ENCODE peak calls at places on chromosomes 7 and 10, in eight cellular contexts. One of them, this sample, is unnamed.

GRCh38 chr10:110708776-110709443 is 64.8 kb downstream of the RBM20 start:
- DNase-seq in SK-N-SH: no peak
- DNase-seq in HepG2: no peak
- DNase-seq in IMR-90: no peak
- DNase-seq in GM12878: no peak
- DNase-seq in WTC11: no peak
- DNase-seq in K562: no peak
- DNase-seq in H1: no peak
- DNase-seq in this sample: no peak

GRCh38 chr7:43648725-43649406 is 66.0 kb downstream of the STK17A start:
- DNase-seq in GM12878: peak
- DNase-seq in H1: no peak
- DNase-seq in IMR-90: peak
- DNase-seq in HepG2: no peak
- DNase-seq in SK-N-SH: no peak
- DNase-seq in WTC11: no peak
- DNase-seq in K562: no peak
- DNase-seq in this sample: no peak

GRCh38 chr7:158265743-158266080 is 321.9 kb downstream of the PTPRN2 start:
- DNase-seq in SK-N-SH: no peak
- DNase-seq in K562: no peak
- DNase-seq in H1: no peak
- DNase-seq in GM12878: no peak
- DNase-seq in WTC11: peak
- DNase-seq in IMR-90: no peak
- DNase-seq in HepG2: no peak
- DNase-seq in this sample: no peak

GRCh38 chr10:132637477-132638129 is 100.0 kb downstream of the INPP5A start:
- DNase-seq in IMR-90: peak
- DNase-seq in WTC11: peak
- DNase-seq in K562: peak
- DNase-seq in GM12878: peak
- DNase-seq in HepG2: peak
- DNase-seq in H1: no peak
- DNase-seq in SK-N-SH: peak
- DNase-seq in this sample: peak

GRCh38 chr10:16832351-16833080 is 15.3 kb upstream of the RSU1 start:
- DNase-seq in WTC11: no peak
- DNase-seq in HepG2: no peak
- DNase-seq in H1: no peak
- DNase-seq in K562: no peak
- DNase-seq in GM12878: no peak
- DNase-seq in SK-N-SH: no peak
- DNase-seq in IMR-90: peak
- DNase-seq in this sample: peak

GRCh38 chr7:32036557-32036956 is 33.6 kb downstream of the PDE1C start:
- DNase-seq in WTC11: no peak
- DNase-seq in HepG2: no peak
- DNase-seq in H1: no peak
- DNase-seq in GM12878: no peak
- DNase-seq in SK-N-SH: no peak
- DNase-seq in K562: no peak
- DNase-seq in IMR-90: peak
- DNase-seq in this sample: no peak

GRCh38 chr10:21194510-21194993 is 297.4 kb upstream of the NEBL start:
- DNase-seq in K562: no peak
- DNase-seq in IMR-90: no peak
- DNase-seq in WTC11: no peak
- DNase-seq in H1: no peak
- DNase-seq in SK-N-SH: peak
- DNase-seq in GM12878: no peak
- DNase-seq in HepG2: peak
- DNase-seq in this sample: peak

GRCh38 chr10:35486297-35486991 is 118.7 kb upstream of the GJD4 start:
- DNase-seq in K562: no peak
- DNase-seq in WTC11: no peak
- DNase-seq in SK-N-SH: no peak
- DNase-seq in HepG2: no peak
- DNase-seq in GM12878: no peak
- DNase-seq in H1: no peak
- DNase-seq in IMR-90: no peak
- DNase-seq in this sample: no peak

GRCh38 chr10:11339013-11339412 is 272.4 kb downstream of the USP6NL start:
- DNase-seq in IMR-90: no peak
- DNase-seq in K562: no peak
- DNase-seq in GM12878: no peak
- DNase-seq in WTC11: no peak
- DNase-seq in H1: no peak
- DNase-seq in SK-N-SH: no peak
- DNase-seq in HepG2: no peak
- DNase-seq in this sample: no peak

GRCh38 chr10:1159131-1160061 is 103.2 kb downstream of the WDR37 start:
- DNase-seq in SK-N-SH: peak
- DNase-seq in K562: peak
- DNase-seq in GM12878: no peak
- DNase-seq in IMR-90: peak
- DNase-seq in WTC11: no peak
- DNase-seq in H1: no peak
- DNase-seq in HepG2: no peak
- DNase-seq in this sample: no peak

GRCh38 chr10:27742926-27743735 is 2.5 kb downstream of the MKX start:
- DNase-seq in K562: no peak
- DNase-seq in IMR-90: no peak
- DNase-seq in SK-N-SH: peak
- DNase-seq in WTC11: peak
- DNase-seq in HepG2: no peak
- DNase-seq in GM12878: no peak
- DNase-seq in H1: no peak
- DNase-seq in this sample: no peak

DNA sequence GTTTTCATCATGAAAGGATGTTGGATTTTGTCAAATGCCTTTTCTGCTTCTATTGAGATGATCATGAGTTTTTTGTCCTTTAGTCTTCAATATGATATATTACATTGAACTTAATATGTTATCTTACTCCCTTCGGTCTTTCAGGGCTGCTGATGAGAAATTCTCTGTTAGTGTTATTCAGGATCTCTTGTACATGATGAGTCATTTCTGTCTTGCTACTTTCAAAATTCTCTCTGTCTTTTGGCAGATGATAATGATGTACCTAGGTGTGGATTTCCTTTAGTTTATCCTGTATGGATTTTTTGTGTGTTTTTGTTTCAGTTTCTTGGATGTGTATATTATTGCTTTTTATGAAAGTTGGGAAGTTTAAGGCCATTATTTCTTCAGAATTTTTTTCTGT is 320.9 kb upstream of the NPSR1 start:
- DNase-seq in IMR-90: no peak
- DNase-seq in WTC11: no peak
- DNase-seq in GM12878: no peak
- DNase-seq in K562: no peak
- DNase-seq in SK-N-SH: no peak
- DNase-seq in HepG2: no peak
- DNase-seq in H1: no peak
- DNase-seq in this sample: no peak
- TF ChIP-seq USF2 in IMR-90: no peak
- TF ChIP-seq USF2 in WTC11: no peak
- TF ChIP-seq USF2 in GM12878: no peak
- TF ChIP-seq USF2 in K562: no peak
- TF ChIP-seq USF2 in SK-N-SH: no peak
- TF ChIP-seq USF2 in HepG2: no peak
- TF ChIP-seq USF2 in H1: no peak
- TF ChIP-seq USF2 in this sample: no peak

DNA sequence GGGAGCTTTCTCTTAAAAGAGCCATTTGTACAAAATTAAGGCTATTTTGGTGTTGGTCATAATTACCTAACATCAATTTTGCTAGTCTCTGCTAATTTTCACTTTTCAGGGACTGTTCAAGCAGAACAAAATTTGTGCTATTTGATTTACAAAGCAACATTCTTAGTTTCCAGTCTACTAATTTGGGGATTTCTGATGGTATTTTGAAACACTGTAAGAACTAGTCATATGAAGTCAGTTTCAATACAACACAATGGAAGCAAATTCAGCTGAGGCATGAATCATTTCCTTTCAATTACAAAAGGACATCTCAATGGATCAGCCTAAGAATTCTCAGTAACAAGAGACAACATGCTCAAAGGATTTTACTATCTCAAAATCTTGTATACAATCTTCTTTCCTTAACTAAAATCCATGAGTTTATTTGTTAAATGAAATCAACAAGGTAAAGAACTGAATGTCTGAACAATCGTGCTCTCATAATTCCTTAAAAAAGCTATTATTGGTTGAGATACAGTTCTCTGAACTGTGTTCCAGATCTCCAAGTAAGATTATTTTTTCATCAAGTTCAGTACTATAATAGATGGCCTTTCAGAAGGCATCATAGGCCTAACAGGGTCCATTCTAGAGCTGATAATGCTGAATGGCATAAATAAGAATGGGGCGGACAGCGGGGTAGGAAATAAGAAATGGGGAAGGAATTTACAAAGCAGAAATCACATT is 144.6 kb downstream of the NRCAM start:
- DNase-seq in H1: no peak
- DNase-seq in HepG2: no peak
- DNase-seq in GM12878: peak
- DNase-seq in IMR-90: no peak
- DNase-seq in WTC11: no peak
- DNase-seq in K562: no peak
- DNase-seq in SK-N-SH: no peak
- DNase-seq in this sample: no peak
- TF ChIP-seq USF2 in H1: no peak
- TF ChIP-seq USF2 in HepG2: no peak
- TF ChIP-seq USF2 in GM12878: no peak
- TF ChIP-seq USF2 in IMR-90: no peak
- TF ChIP-seq USF2 in WTC11: no peak
- TF ChIP-seq USF2 in K562: no peak
- TF ChIP-seq USF2 in SK-N-SH: no peak
- TF ChIP-seq USF2 in this sample: no peak

GRCh38 chr7:21371371-21371770 is 56.5 kb upstream of the SP4 start:
- DNase-seq in H1: no peak
- DNase-seq in SK-N-SH: no peak
- DNase-seq in WTC11: no peak
- DNase-seq in GM12878: no peak
- DNase-seq in IMR-90: no peak
- DNase-seq in HepG2: no peak
- DNase-seq in K562: no peak
- DNase-seq in this sample: no peak
- TF ChIP-seq USF2 in H1: no peak
- TF ChIP-seq USF2 in SK-N-SH: no peak
- TF ChIP-seq USF2 in WTC11: no peak
- TF ChIP-seq USF2 in GM12878: no peak
- TF ChIP-seq USF2 in IMR-90: no peak
- TF ChIP-seq USF2 in HepG2: no peak
- TF ChIP-seq USF2 in K562: no peak
- TF ChIP-seq USF2 in this sample: no peak

GRCh38 chr10:123240776-123241175 is 86.6 kb downstream of the BUB3 start:
- DNase-seq in HepG2: no peak
- DNase-seq in SK-N-SH: no peak
- DNase-seq in H1: no peak
- DNase-seq in IMR-90: no peak
- DNase-seq in K562: no peak
- DNase-seq in WTC11: no peak
- DNase-seq in GM12878: no peak
- DNase-seq in this sample: no peak

GRCh38 chr10:123240250-123240649 is 86.0 kb downstream of the BUB3 start:
- DNase-seq in GM12878: no peak
- DNase-seq in IMR-90: no peak
- DNase-seq in SK-N-SH: no peak
- DNase-seq in H1: no peak
- DNase-seq in WTC11: no peak
- DNase-seq in HepG2: no peak
- DNase-seq in K562: no peak
- DNase-seq in this sample: no peak

GRCh38 chr10:123245264-123245663 is 91.1 kb downstream of the BUB3 start:
- DNase-seq in H1: no peak
- DNase-seq in GM12878: no peak
- DNase-seq in IMR-90: no peak
- DNase-seq in HepG2: no peak
- DNase-seq in SK-N-SH: no peak
- DNase-seq in WTC11: no peak
- DNase-seq in K562: no peak
- DNase-seq in this sample: no peak

GRCh38 chr10:123236122-123236521 is 81.9 kb downstream of the BUB3 start:
- DNase-seq in K562: no peak
- DNase-seq in IMR-90: no peak
- DNase-seq in SK-N-SH: no peak
- DNase-seq in GM12878: no peak
- DNase-seq in HepG2: peak
- DNase-seq in WTC11: peak
- DNase-seq in H1: no peak
- DNase-seq in this sample: no peak

DNA sequence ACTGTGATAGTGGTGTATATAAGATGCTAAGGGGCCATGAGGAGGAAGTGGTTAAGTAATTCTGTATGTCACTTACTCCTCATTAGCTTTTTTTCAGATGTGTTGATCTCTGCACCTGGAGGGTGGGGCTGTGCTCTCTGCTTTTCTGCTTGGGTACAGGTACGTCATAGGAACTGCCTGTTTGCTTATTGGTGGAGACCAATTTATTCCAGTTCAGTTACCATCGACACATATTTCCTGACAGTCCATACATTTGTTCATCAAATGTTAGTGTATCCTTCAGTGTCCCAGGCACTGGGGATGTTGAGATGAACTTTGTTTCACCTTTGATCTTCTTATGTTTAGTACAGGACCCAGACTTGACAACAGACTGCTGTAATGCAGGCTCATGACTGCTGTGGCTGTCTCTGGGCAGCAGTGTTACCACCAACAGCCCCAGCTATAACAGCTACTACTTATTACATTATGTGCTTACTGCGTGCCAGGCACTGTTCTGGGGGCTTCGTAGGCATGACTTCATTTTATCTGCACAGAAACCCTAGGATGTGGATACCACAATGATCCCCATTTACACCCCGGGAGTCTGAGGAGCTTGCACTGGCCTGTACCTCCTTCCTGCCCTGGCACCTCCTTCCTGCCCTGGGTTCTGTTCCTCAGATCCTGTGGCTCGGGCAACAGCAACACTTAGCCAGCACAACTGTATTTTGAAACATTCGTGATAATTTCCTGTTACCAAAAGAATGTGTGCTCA is 87.4 kb downstream of the BUB3 start:
- DNase-seq in WTC11: no peak
- DNase-seq in SK-N-SH: no peak
- DNase-seq in H1: no peak
- DNase-seq in K562: no peak
- DNase-seq in GM12878: no peak
- DNase-seq in IMR-90: no peak
- DNase-seq in HepG2: peak
- DNase-seq in this sample: no peak
- TF ChIP-seq USF2 in WTC11: no peak
- TF ChIP-seq USF2 in SK-N-SH: no peak
- TF ChIP-seq USF2 in H1: no peak
- TF ChIP-seq USF2 in K562: no peak
- TF ChIP-seq USF2 in GM12878: no peak
- TF ChIP-seq USF2 in IMR-90: no peak
- TF ChIP-seq USF2 in HepG2: no peak
- TF ChIP-seq USF2 in this sample: no peak

GRCh38 chr10:102775201-102775972 is 31.6 kb downstream of the WBP1L start:
- DNase-seq in IMR-90: peak
- DNase-seq in SK-N-SH: no peak
- DNase-seq in WTC11: no peak
- DNase-seq in K562: no peak
- DNase-seq in GM12878: no peak
- DNase-seq in HepG2: peak
- DNase-seq in H1: no peak
- DNase-seq in this sample: no peak
- TF ChIP-seq USF2 in IMR-90: no peak
- TF ChIP-seq USF2 in SK-N-SH: no peak
- TF ChIP-seq USF2 in WTC11: no peak
- TF ChIP-seq USF2 in K562: no peak
- TF ChIP-seq USF2 in GM12878: no peak
- TF ChIP-seq USF2 in HepG2: no peak
- TF ChIP-seq USF2 in H1: no peak
- TF ChIP-seq USF2 in this sample: no peak

GRCh38 chr7:82087099-82087498 is 317.3 kb upstream of the HGF start:
- DNase-seq in K562: no peak
- DNase-seq in HepG2: no peak
- DNase-seq in WTC11: no peak
- DNase-seq in GM12878: no peak
- DNase-seq in H1: no peak
- DNase-seq in IMR-90: no peak
- DNase-seq in SK-N-SH: no peak
- DNase-seq in this sample: no peak
- TF ChIP-seq USF2 in K562: no peak
- TF ChIP-seq USF2 in HepG2: no peak
- TF ChIP-seq USF2 in WTC11: no peak
- TF ChIP-seq USF2 in GM12878: no peak
- TF ChIP-seq USF2 in H1: no peak
- TF ChIP-seq USF2 in IMR-90: no peak
- TF ChIP-seq USF2 in SK-N-SH: no peak
- TF ChIP-seq USF2 in this sample: no peak

This sample was measured in A549.